ENCODE peak calls at places on chromosomes 11 and 22, in six cellular contexts. H is Peyer's patch, F is transverse colon, K is NB4, R is astrocyte of the cerebellum, J is pancreas. X is an unnamed sample.

GRCh38 chr11:44611088-44611487 is 45.6 kb downstream of the CD82 start:
- DNase-seq in H (no peak), R (no peak), J (no peak), K (no peak), F (no peak), X (no peak)

GRCh38 chr22:35837328-35837727 is 119.7 kb downstream of the APOL5 start:
- DNase-seq in R (no peak), F (no peak), J (no peak), H (no peak), K (no peak), X (no peak)

GRCh38 chr11:73170140-73170539 is 28.0 kb upstream of the FCHSD2 start:
- DNase-seq in H (no peak), R (no peak), F (no peak), K (no peak), J (no peak), X (no peak)

GRCh38 chr11:45154276-45154675 is 7.8 kb downstream of the PRDM11 start:
- DNase-seq in F (no peak), H (no peak), J (no peak), K (no peak), R (no peak), X (no peak)

GRCh38 chr11:128448487-128448886 is 138.9 kb downstream of the ETS1 start:
- DNase-seq in H (no peak), F (peak; percentile 83), J (peak; percentile 79), K (no peak), R (peak; percentile 78), X (no peak)

GRCh38 chr11:106656646-106657045 is 361.6 kb downstream of the GUCY1A2 start:
- DNase-seq in R (no peak), K (no peak), F (no peak), H (no peak), J (no peak), X (no peak)

GRCh38 chr11:12274558-12275197 is 102.7 kb upstream of the PARVA start:
- DNase-seq in H (no peak), J (no peak), K (no peak), R (no peak), F (no peak), X (peak; percentile 38)

GRCh38 chr11:74311352-74311926 is at the start of gene P4HA3:
- DNase-seq in R (no peak), H (no peak), F (peak; percentile 66), J (peak; percentile 87), K (peak; percentile 69), X (no peak)

GRCh38 chr11:45209480-45209879 is 63.0 kb downstream of the PRDM11 start:
- DNase-seq in F (no peak), R (no peak), J (no peak), H (no peak), K (no peak), X (no peak)

GRCh38 chr11:70084046-70084984 is 6.2 kb downstream of the ANO1 start:
- DNase-seq in J (no peak), K (no peak), F (no peak), R (no peak), H (no peak), X (no peak)

GRCh38 chr11:57237204-57237681 is at the start of gene APLNR:
- DNase-seq in R (no peak), F (no peak), J (no peak), K (peak; percentile 74), H (no peak), X (no peak)

GRCh38 chr22:42754658-42755057 is 34.0 kb upstream of the A4GALT start:
- DNase-seq in J (no peak), H (no peak), R (no peak), K (no peak), F (no peak), X (no peak)

GRCh38 chr11:11981364-11981763 is 27.1 kb downstream of the DKK3 start:
- DNase-seq in R (no peak), H (no peak), J (no peak), F (no peak), K (no peak), X (no peak)

GRCh38 chr11:113401718-113402117 is 14.1 kb downstream of the ANKK1 start:
- DNase-seq in J (peak; percentile 84), K (no peak), F (peak; percentile 70), H (no peak), R (no peak), X (no peak)

GRCh38 chr11:117201906-117202305 is 2.7 kb downstream of the TAGLN start:
- DNase-seq in K (no peak), H (no peak), J (peak; percentile 63), F (no peak), R (no peak), X (no peak)

GRCh38 chr11:117202386-117203068 is 3.4 kb downstream of the TAGLN start:
- DNase-seq in H (no peak), F (no peak), K (no peak), J (peak; percentile 42), R (no peak), X (no peak)

GRCh38 chr11:117200813-117201515 is 1.8 kb downstream of the TAGLN start:
- DNase-seq in K (no peak), F (no peak), R (no peak), J (peak; percentile 36), H (no peak), X (no peak)

GRCh38 chr11:117199916-117200812 is 994 bp downstream of the TAGLN start:
- DNase-seq in R (no peak), J (peak; percentile 63), F (no peak), K (no peak), H (no peak), X (no peak)

DNA sequence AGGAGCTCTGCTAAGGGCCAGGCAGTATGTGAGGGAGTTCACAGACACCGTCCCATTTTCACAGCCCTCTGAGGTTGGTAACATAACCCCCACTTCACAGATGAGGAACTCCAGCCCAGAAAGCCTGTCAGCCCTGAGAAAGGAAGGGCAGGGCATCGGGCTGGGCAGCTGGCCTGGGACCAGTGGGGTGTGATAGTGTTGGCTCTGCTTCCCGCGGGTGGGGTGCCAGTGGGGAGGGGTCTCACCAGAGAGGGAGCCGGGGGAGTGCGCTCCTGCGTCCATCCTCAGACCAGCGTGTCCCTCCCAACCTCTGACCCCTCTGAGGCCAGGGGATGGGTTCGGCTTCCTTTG is 2.3 kb downstream of the TAGLN start:
- DNase-seq in K (no peak), H (no peak), F (no peak), J (peak; percentile 80), R (no peak), X (no peak)
- H3K4me3 ChIP-seq in K (no peak overlapping the region), H (peak overlapping the region; percentile 18), F (peak overlapping the region; percentile 43), J (peak overlapping the region; percentile 17), R (peak overlapping the region; percentile 64), X (peak overlapping the region; percentile 50)

GRCh38 chr11:18618341-18619025 is 15.7 kb downstream of the SPTY2D1 start:
- DNase-seq in H (no peak), J (no peak), F (no peak), K (no peak), R (no peak), X (no peak)
- H3K4me3 ChIP-seq in H (no peak overlapping the region), J (no peak overlapping the region), F (no peak overlapping the region), K (no peak overlapping the region), R (no peak overlapping the region), X (no peak overlapping the region)

DNA sequence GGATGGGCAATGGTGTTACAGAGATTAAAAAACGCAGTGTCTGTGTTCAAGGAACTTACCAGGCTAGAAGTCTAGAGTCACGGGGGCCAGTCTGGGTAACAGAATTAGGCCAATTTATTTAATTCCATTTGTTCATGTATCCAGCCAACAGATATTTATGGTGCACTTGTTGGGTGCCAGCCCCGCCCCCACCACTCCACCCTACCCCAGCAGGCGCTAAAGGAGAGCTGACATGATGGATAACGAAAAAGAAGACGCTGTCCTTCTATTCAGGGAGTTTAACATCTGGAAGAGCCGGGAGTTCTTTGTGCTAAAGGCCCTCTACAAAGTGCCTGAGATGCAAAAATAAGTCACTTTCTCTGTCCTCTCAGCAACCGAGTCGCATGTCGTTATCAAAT is 1.1 kb upstream of the BMAL1 start:
- DNase-seq in H (peak; percentile 23), K (no peak), F (peak; percentile 18), J (no peak), R (no peak), X (no peak)
- H3K4me3 ChIP-seq in H (peak overlapping the region; percentile 99), K (peak overlapping the region; percentile 61), F (peak overlapping the region; percentile 95), J (peak overlapping the region; percentile 69), R (peak overlapping the region; percentile 83), X (peak overlapping the region; percentile 94)

DNA sequence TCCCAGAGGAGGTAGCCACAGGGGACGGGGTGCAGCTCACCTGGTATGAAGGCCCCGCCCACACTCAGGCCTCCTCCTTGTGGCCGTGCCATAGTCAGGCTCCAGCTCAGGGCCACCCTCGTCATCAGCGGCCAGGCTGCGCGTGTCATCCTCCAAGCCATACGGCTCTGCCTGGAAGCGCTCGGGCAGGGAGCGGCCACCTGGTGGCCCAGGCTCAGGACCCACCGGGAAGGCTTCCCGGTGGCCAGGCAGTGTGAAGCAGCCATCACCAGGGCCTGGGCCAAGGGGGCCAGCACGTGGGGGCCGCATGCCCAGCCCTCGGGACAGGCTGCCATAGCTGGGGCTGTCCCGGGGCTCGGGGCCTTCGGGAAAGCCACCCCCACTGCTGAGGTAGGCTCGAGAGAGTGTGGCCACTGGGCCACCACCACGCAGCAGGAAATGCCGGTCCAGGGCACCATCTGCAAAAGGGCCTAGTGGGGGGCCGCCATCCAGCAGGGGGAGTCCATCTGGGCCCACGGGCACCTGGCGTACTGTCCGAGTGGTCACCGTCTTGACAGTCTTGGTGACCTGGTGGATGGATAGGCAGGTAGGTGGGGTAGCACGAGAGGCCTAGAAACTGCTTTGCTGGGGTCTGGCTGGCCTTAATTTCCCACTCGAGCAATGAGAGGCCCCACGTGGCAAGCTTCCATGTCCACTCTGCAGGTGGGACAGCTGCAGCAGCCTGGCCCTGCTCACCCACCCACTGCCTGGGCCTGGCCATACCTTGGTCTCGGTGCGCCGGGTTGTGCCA is 35.3 kb downstream of the ARVCF start:
- DNase-seq in F (no peak), H (no peak), R (no peak), J (peak; percentile 72), K (no peak), X (no peak)
- H3K4me3 ChIP-seq in F (no peak overlapping the region), H (no peak overlapping the region), R (no peak overlapping the region), J (no peak overlapping the region), K (no peak overlapping the region), X (no peak overlapping the region)

GRCh38 chr11:65545853-65546216 is 12.3 kb downstream of the LTBP3 start:
- DNase-seq in H (no peak), F (no peak), R (no peak), K (no peak), J (peak; percentile 38), X (no peak)
- H3K4me3 ChIP-seq in H (peak overlapping the region; percentile 29), F (peak overlapping the region; percentile 47), R (no peak overlapping the region), K (peak overlapping the region; percentile 43), J (peak overlapping the region; percentile 55), X (no peak overlapping the region)

X was measured in skeletal muscle cell.